ENCODE peak calls at places on chromosomes 2 and 18, in five cellular contexts. L is H9, M is mesenchymal stem cell, O is H1, E is trophoblast cell. C is an unnamed sample.

GRCh38 chr18:10074122-10074521 is 160.3 kb downstream of the VAPA start:
- DNase-seq in L (no peak), M (no peak), O (no peak), E (peak; percentile 16), C (no peak)

GRCh38 chr2:171837736-171838135 is 56.3 kb downstream of the SLC25A12 start:
- DNase-seq in L (no peak), M (no peak), O (no peak), E (no peak), C (no peak)

GRCh38 chr2:129361688-129362087 is 617.8 kb upstream of the RAB6C start:
- DNase-seq in L (no peak), M (no peak), O (no peak), E (no peak), C (no peak)

GRCh38 chr2:137942785-137943034 is 21.6 kb upstream of the HNMT start:
- DNase-seq in L (no peak), M (no peak), O (no peak), E (no peak), C (no peak)

GRCh38 chr2:111678651-111679050 is 205.3 kb downstream of the ANAPC1 start:
- DNase-seq in L (no peak), M (no peak), O (no peak), E (no peak), C (no peak)

GRCh38 chr2:74740395-74741075 is 86.5 kb downstream of the SEMA4F start:
- DNase-seq in L (peak; percentile 42), M (peak; percentile 91), O (peak; percentile 43), E (peak; percentile 99), C (no peak)

GRCh38 chr18:54647176-54647575 is 56.1 kb downstream of the DYNAP start:
- DNase-seq in L (peak; percentile 38), M (peak; percentile 13), O (peak; percentile 15), E (peak; percentile 10), C (peak; percentile 11)

GRCh38 chr2:55965966-55966365 is 42.4 kb upstream of the EFEMP1 start:
- DNase-seq in L (no peak), M (peak; percentile 39), O (no peak), E (no peak), C (no peak)

GRCh38 chr2:103798291-103798690 is 1036.5 kb downstream of the TMEM182 start:
- DNase-seq in L (no peak), M (no peak), O (no peak), E (no peak), C (no peak)

GRCh38 chr2:240421396-240421795 is 14.1 kb upstream of the GPC1 start:
- DNase-seq in L (no peak), M (no peak), O (no peak), E (no peak), C (no peak)

GRCh38 chr2:240143801-240144648 is 3.6 kb upstream of the OTOS start:
- DNase-seq in L (peak; percentile 87), M (peak; percentile 53), O (peak; percentile 50), E (peak; percentile 63), C (peak; percentile 69)

GRCh38 chr18:59556265-59556664 is 141.0 kb downstream of the CCBE1 start:
- DNase-seq in L (no peak), M (no peak), O (no peak), E (peak; percentile 46), C (no peak)

GRCh38 chr2:31828891-31829290 is 181.9 kb downstream of the MEMO1 start:
- DNase-seq in L (no peak), M (no peak), O (no peak), E (no peak), C (no peak)

GRCh38 chr2:84958135-84959044 is 12.6 kb upstream of the KCMF1 start:
- DNase-seq in L (peak; percentile 98), M (peak; percentile 87), O (peak; percentile 99), E (peak; percentile 93), C (peak; percentile 92)

GRCh38 chr2:207180741-207181140 is 15.0 kb upstream of the KLF7 start:
- DNase-seq in L (no peak), M (no peak), O (no peak), E (no peak), C (no peak)

GRCh38 chr2:224221455-224221913 is 180.4 kb downstream of the FAM124B start:
- DNase-seq in L (peak; percentile 52), M (peak; percentile 84), O (peak; percentile 61), E (peak; percentile 36), C (peak; percentile 8)

GRCh38 chr18:3055861-3056260 is 42.9 kb upstream of the LPIN2 start:
- DNase-seq in L (no peak), M (no peak), O (peak; percentile 15), E (peak; percentile 68), C (no peak)

GRCh38 chr2:85326946-85327756 is 638 bp downstream of the TGOLN2 start:
- DNase-seq in L (peak; percentile 41), M (peak; percentile 59), O (no peak), E (no peak), C (peak; percentile 33)

GRCh38 chr2:173354601-173355131 is at the start of gene CDCA7:
- DNase-seq in L (peak; percentile 82), M (peak; percentile 75), O (peak; percentile 23), E (peak; percentile 77), C (peak; percentile 78)

GRCh38 chr2:37925063-37925897 is at the start of gene RMDN2:
- DNase-seq in L (peak; percentile 96), M (peak; percentile 94), O (peak; percentile 90), E (peak; percentile 97), C (peak; percentile 88)

GRCh38 chr18:8003878-8004675 is 437.0 kb downstream of the PTPRM start:
- DNase-seq in L (no peak), M (peak; percentile 66), O (no peak), E (no peak), C (no peak)

GRCh38 chr2:196182439-196183171 is 11.2 kb upstream of the STK17B start:
- DNase-seq in L (no peak), M (no peak), O (no peak), E (no peak), C (no peak)

GRCh38 chr18:1458547-1458946 is 553.9 kb downstream of the ADCYAP1 start:
- DNase-seq in L (no peak), M (no peak), O (no peak), E (no peak), C (no peak)

GRCh38 chr2:72271766-72272615 is 124.3 kb upstream of the CYP26B1 start:
- DNase-seq in L (no peak), M (no peak), O (no peak), E (no peak), C (no peak)

GRCh38 chr2:220278022-220278421 is 650.6 kb downstream of the SLC4A3 start:
- DNase-seq in L (no peak), M (no peak), O (no peak), E (no peak), C (no peak)

GRCh38 chr2:220277445-220277960 is 650.1 kb downstream of the SLC4A3 start:
- DNase-seq in L (no peak), M (no peak), O (no peak), E (peak; percentile 18), C (no peak)

GRCh38 chr2:220273082-220273481 is 645.7 kb downstream of the SLC4A3 start:
- DNase-seq in L (no peak), M (no peak), O (no peak), E (no peak), C (no peak)

GRCh38 chr2:220276736-220277444 is 649.5 kb downstream of the SLC4A3 start:
- DNase-seq in L (no peak), M (peak; percentile 23), O (no peak), E (peak; percentile 56), C (no peak)

DNA sequence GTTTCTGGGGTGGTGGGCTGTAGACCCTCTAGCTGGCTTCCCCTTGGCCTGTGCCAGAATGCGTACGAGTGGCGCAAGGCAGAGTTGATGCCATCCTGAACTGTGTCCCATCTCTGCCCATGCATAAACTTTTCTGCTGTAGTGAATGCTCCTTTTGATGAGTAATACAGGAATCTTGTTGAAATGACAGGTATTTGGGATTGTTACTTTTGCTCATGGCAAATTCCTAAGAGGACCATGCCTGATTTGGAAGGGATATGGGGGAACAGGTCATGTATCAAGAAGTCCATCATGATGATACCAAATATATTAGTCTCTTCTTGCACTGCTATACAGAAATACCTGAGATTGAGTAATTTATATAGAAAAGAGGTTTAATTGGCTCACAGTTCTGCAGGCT is 648.0 kb downstream of the SLC4A3 start:
- DNase-seq in L (no peak), M (no peak), O (no peak), E (peak; percentile 12), C (no peak)
- H4K91ac ChIP-seq in L (no peak overlapping the region), M (no peak overlapping the region), O (no peak overlapping the region), E (peak overlapping the region; percentile 76), C (no peak overlapping the region)

DNA sequence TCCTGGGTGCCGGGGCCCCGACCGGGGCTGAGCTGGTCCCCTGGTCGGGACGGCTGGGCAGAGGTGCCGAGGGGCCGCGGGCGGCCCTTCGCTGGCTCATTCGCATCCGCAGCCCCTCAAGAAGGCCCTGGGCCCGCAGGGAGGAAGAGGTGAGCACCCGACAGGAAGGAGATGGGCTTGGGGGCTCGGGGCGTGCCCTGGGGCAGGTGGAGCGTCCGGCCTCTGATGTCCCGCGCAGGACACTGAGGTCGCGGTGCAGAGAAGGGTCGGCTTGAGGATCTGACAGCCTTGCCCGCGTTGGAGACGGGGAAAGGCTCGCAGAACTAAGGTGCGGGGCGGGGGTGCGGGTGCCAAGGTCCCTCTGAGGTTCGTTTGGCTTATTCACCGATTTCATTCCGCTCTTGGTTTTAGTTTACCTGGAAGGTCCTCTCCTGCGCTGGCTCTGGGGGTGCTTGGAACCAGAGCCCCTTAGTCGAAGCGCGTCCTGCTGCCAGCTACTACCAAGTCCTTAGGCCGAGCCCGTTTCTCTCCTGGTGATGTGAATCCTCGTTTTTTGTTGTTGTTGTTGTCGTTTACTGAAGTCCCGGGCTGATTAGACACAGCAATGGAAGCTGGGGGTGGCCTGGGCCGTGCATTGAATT is 18.9 kb upstream of the CD8A start:
- DNase-seq in L (peak; percentile 36), M (no peak), O (no peak), E (no peak), C (no peak)
- H2BK12ac ChIP-seq in L (no peak overlapping the region), M (no peak overlapping the region), O (no peak overlapping the region), E (no peak overlapping the region), C (peak overlapping the region; percentile 35)

DNA sequence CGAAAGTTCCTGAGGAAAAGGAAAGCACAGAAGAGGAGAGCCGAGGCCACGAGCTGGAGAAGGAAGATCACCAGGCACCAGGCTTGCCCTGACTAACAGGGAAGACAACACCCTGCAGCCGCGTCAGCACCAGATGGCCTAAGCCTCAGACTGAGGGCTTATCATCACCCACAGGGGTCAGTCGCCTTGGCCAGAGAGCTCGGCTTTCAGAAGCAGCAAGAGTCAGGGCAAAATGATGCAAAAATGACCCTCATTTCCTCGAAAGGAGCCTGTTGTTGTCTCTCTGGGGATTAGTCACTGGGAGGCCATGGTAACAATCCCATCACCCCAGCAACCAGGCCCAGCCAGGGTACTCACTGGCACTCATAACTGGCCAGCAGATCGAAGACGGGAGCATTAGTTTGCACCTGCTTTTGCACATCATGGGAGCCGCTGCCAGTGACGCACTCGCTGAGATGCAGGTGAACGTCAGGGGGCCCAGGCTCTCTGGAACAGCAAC is 42.7 kb upstream of the ZFP36L2 start:
- DNase-seq in L (no peak), M (peak; percentile 100), O (no peak), E (peak; percentile 37), C (no peak)
- H3K14ac ChIP-seq in L (peak overlapping the region; percentile 26), M (no peak overlapping the region), O (no peak overlapping the region), E (no peak overlapping the region), C (no peak overlapping the region)

GRCh38 chr18:24801011-24801410 is 340.6 kb downstream of the HRH4 start:
- DNase-seq in L (no peak), M (peak; percentile 13), O (no peak), E (no peak), C (no peak)
- H4K91ac ChIP-seq in L (no peak overlapping the region), M (no peak overlapping the region), O (no peak overlapping the region), E (no peak overlapping the region), C (no peak overlapping the region)

GRCh38 chr2:11617984-11618707 is 51.8 kb downstream of the NTSR2 start:
- DNase-seq in L (no peak), M (no peak), O (no peak), E (no peak), C (no peak)
- H2BK12ac ChIP-seq in L (no peak overlapping the region), M (no peak overlapping the region), O (no peak overlapping the region), E (no peak overlapping the region), C (no peak overlapping the region)

C was measured in neuronal stem cell.